ENCODE peak calls at places on chromosomes 5 and 9, in five cellular contexts. T is lung, P is astrocyte, O is sigmoid colon, E is transverse colon. S is an unnamed sample.

GRCh38 chr5:169978744-169979143 is 1.6 kb downstream of the INSYN2B start:
- DNase-seq in T (no peak), P (peak), O (no peak), E (no peak), S (no peak)

GRCh38 chr5:67238191-67238590 is 41.6 kb upstream of the CD180 start:
- DNase-seq in T (no peak), P (no peak), O (peak), E (no peak), S (no peak)

GRCh38 chr5:35229076-35230042 is 928 bp downstream of the PRLR start:
- DNase-seq in T (peak), P (no peak), O (no peak), E (peak), S (no peak)

GRCh38 chr5:10355071-10355889 is 1.8 kb downstream of the MARCHF6 start:
- DNase-seq in T (no peak), P (peak), O (no peak), E (no peak), S (no peak)

GRCh38 chr5:141958113-141958512 is at the start of gene PCDH12:
- DNase-seq in T (no peak), P (no peak), O (peak), E (peak), S (no peak)

GRCh38 chr9:131781069-131781468 is 41.2 kb upstream of the RAPGEF1 start:
- DNase-seq in T (no peak), P (no peak), O (no peak), E (no peak), S (no peak)

GRCh38 chr9:5633243-5633642 is 4.3 kb downstream of the RIC1 start:
- DNase-seq in T (no peak), P (peak), O (no peak), E (no peak), S (no peak)

GRCh38 chr5:136992796-136993489 is 506.2 kb downstream of the SPOCK1 start:
- DNase-seq in T (no peak), P (no peak), O (no peak), E (no peak), S (no peak)

GRCh38 chr5:67146574-67146973 is 50.0 kb downstream of the CD180 start:
- DNase-seq in T (no peak), P (no peak), O (no peak), E (no peak), S (no peak)

GRCh38 chr9:97981828-97982164 is 1.3 kb upstream of the ANP32B start:
- DNase-seq in T (no peak), P (no peak), O (no peak), E (no peak), S (no peak)

GRCh38 chr5:141040093-141040762 is 10.9 kb upstream of the PCDHB1 start:
- DNase-seq in T (peak), P (no peak), O (no peak), E (no peak), S (no peak)

GRCh38 chr9:93267681-93268505 is 84.0 kb downstream of the WNK2 start:
- DNase-seq in T (no peak), P (no peak), O (peak), E (no peak), S (peak)

GRCh38 chr5:2634399-2635176 is 116.9 kb downstream of the IRX2 start:
- DNase-seq in T (no peak), P (no peak), O (no peak), E (no peak), S (peak)

GRCh38 chr9:16290169-16290568 is 580.3 kb downstream of the BNC2 start:
- DNase-seq in T (no peak), P (no peak), O (no peak), E (no peak), S (peak)

GRCh38 chr5:54610197-54610898 is 92.8 kb downstream of the SNX18 start:
- DNase-seq in T (no peak), P (peak), O (no peak), E (peak), S (no peak)

GRCh38 chr5:40955313-40955712 is 46.0 kb downstream of the C7 start:
- DNase-seq in T (no peak), P (no peak), O (no peak), E (no peak), S (no peak)

GRCh38 chr9:132486706-132487350 is 76.8 kb downstream of the CFAP77 start:
- DNase-seq in T (no peak), P (no peak), O (no peak), E (no peak), S (no peak)

GRCh38 chr9:2907401-2907800 is 63.5 kb upstream of the PUM3 start:
- DNase-seq in T (no peak), P (no peak), O (no peak), E (no peak), S (no peak)

GRCh38 chr9:125805057-125805456 is 57.9 kb downstream of the PBX3 start:
- DNase-seq in T (no peak), P (peak), O (no peak), E (no peak), S (no peak)

GRCh38 chr5:92962752-92963151 is 618.3 kb downstream of the NR2F1-AS1 start:
- DNase-seq in T (no peak), P (no peak), O (no peak), E (no peak), S (no peak)

GRCh38 chr9:97794666-97795065 is 58.4 kb upstream of the FOXE1 start:
- DNase-seq in T (no peak), P (no peak), O (no peak), E (no peak), S (no peak)

GRCh38 chr5:95969646-95970358 is 8.2 kb upstream of the ELL2 start:
- DNase-seq in T (no peak), P (no peak), O (no peak), E (no peak), S (no peak)

GRCh38 chr9:83569326-83569725 is 31.1 kb upstream of the FRMD3 start:
- DNase-seq in T (no peak), P (no peak), O (no peak), E (no peak), S (no peak)

GRCh38 chr5:24381861-24382460 is 262.8 kb downstream of the CDH10 start:
- DNase-seq in T (no peak), P (peak), O (no peak), E (no peak), S (no peak)

GRCh38 chr9:84024041-84024575 is 43.5 kb downstream of the RMI1 start:
- DNase-seq in T (no peak), P (no peak), O (no peak), E (no peak), S (no peak)

GRCh38 chr9:130689937-130690700 is 3.5 kb upstream of the EXOSC2 start:
- DNase-seq in T (peak), P (peak), O (peak), E (peak), S (peak)

GRCh38 chr9:125867752-125868400 is 120.7 kb downstream of the PBX3 start:
- DNase-seq in T (no peak), P (no peak), O (no peak), E (no peak), S (no peak)

GRCh38 chr5:72957337-72957736 is 1.5 kb downstream of the FCHO2 start:
- DNase-seq in T (no peak), P (no peak), O (no peak), E (no peak), S (no peak)
- H3K27ac ChIP-seq in T (no peak), P (no peak), O (peak), E (peak), S (peak)

DNA sequence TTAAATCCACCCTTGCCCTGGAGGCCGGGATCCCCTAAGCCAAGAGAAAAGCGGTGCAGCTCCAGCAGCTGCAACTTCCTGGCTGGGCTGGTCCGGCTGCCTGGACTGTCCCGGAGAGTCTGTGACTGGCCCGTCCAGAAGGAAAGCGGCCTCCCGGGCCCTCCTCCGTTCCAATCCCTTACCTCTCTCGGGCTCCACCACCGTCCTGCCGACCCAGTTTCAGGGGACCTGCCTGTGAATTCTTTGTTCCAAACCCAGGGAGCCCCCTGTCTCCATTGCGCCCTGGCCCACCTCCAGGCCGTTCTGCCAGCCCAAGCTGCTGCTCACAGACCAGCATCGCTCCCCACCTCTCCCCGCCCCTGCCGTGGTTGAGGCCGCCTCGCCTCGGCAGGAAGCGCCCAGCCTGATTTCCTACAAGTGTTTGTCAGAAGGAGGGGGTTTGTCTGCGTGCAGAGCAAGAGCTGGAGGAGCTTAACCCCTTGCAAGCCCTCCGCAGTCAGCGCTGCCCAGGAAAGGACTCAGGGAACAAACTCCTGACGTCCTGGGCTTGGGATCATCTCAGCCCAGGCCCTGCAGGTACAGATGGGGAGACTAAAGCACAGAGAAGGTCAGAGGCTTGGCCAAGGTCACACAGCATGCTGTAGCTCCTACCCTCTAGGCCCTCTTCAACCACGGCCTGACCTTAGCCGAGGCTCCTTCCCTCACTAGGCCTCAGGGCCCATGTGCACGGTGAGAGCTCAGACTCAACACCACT is at the start of gene AKNA:
- DNase-seq in T (peak), P (peak), O (peak), E (peak), S (peak)
- H3K4me3 ChIP-seq in T (peak), P (peak), O (peak), E (peak), S (peak)

GRCh38 chr5:949815-950560 is 57.3 kb downstream of the TRIP13 start:
- DNase-seq in T (no peak), P (no peak), O (no peak), E (no peak), S (no peak)

GRCh38 chr5:949275-949543 is 56.5 kb downstream of the TRIP13 start:
- DNase-seq in T (no peak), P (no peak), O (no peak), E (no peak), S (no peak)

GRCh38 chr5:946720-947625 is 54.3 kb downstream of the TRIP13 start:
- DNase-seq in T (no peak), P (no peak), O (no peak), E (no peak), S (peak)

GRCh38 chr5:947626-948471 is 55.2 kb downstream of the TRIP13 start:
- DNase-seq in T (no peak), P (no peak), O (no peak), E (no peak), S (peak)

DNA sequence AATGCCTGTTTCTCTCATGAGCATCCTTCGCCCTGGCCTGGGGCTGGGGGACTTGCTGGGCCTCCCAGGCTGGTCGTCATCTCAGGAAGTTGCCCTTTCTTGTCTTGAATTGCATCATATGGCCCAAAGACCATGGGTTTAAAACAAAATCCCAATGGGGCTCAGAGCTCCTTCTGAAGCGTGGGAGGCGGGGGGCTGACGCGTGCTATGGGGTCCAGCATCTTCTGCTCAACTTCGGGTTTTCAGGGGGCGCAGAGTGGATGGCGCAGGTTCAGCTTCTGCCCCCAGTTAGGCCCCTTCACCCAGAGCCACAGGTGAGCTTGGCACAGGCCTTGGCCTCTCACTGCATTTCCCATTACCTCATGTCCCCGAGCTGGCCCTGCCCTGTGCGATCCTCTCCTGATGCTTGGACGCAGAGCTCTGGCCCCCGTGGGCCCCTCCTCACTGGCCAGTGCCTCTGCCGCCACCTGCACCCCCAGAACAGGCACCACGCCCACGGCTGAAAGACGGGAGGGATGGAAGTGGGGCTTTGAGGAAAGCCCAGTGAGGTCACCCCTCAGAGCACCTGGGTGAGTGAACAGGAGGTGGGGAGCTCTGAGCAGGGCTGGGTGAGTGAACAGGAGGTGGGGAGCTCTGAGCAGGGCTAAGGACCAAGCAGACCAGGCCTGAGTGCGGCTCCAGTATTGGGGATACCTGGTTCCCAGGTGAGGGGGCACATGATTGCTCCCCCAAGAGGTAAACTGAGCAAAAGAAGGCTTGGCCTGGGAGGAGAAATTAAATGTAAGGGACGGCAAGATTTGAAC is 56.0 kb downstream of the TRIP13 start:
- DNase-seq in T (no peak), P (no peak), O (no peak), E (no peak), S (peak)
- TF ChIP-seq CTCF in T (no peak), P (no peak), O (no peak), E (no peak), S (no peak)

GRCh38 chr5:157290156-157290980 is 24.4 kb downstream of the CYFIP2 start:
- DNase-seq in T (no peak), P (peak), O (no peak), E (no peak), S (no peak)
- H3K27ac ChIP-seq in T (peak), P (no peak), O (no peak), E (no peak), S (no peak)

S was measured in coronary artery.